ENCODE peak calls at places on chromosomes 3 and 15, in six cellular contexts. One of them, this sample, is unnamed.

GRCh38 chr15:78685157-78685830 is 44.3 kb upstream of the CHRNB4 start:
- DNase-seq in H1: peak
- DNase-seq in SK-N-SH: peak
- DNase-seq in HL-60: no peak
- DNase-seq in HepG2: no peak
- DNase-seq in K562: no peak
- DNase-seq in this sample: no peak

GRCh38 chr3:151567477-151567876 is 106.6 kb upstream of the IGSF10 start:
- DNase-seq in H1: no peak
- DNase-seq in SK-N-SH: no peak
- DNase-seq in HL-60: no peak
- DNase-seq in HepG2: no peak
- DNase-seq in K562: no peak
- DNase-seq in this sample: no peak

GRCh38 chr3:141250828-141251227 is 19.2 kb downstream of the PXYLP1 start:
- DNase-seq in H1: no peak
- DNase-seq in SK-N-SH: no peak
- DNase-seq in HL-60: no peak
- DNase-seq in HepG2: no peak
- DNase-seq in K562: no peak
- DNase-seq in this sample: no peak

GRCh38 chr3:66400381-66401156 is 100.3 kb downstream of the LRIG1 start:
- DNase-seq in H1: no peak
- DNase-seq in SK-N-SH: no peak
- DNase-seq in HL-60: no peak
- DNase-seq in HepG2: no peak
- DNase-seq in K562: no peak
- DNase-seq in this sample: no peak

GRCh38 chr3:19946291-19946831 is 536 bp upstream of the RAB5A start:
- DNase-seq in H1: no peak
- DNase-seq in SK-N-SH: no peak
- DNase-seq in HL-60: no peak
- DNase-seq in HepG2: no peak
- DNase-seq in K562: no peak
- DNase-seq in this sample: no peak

GRCh38 chr3:11699083-11699427 is 55.3 kb upstream of the VGLL4 start:
- DNase-seq in H1: no peak
- DNase-seq in SK-N-SH: no peak
- DNase-seq in HL-60: no peak
- DNase-seq in HepG2: no peak
- DNase-seq in K562: no peak
- DNase-seq in this sample: no peak

GRCh38 chr3:99625643-99626414 is 12.6 kb upstream of the COL8A1 start:
- DNase-seq in H1: no peak
- DNase-seq in SK-N-SH: no peak
- DNase-seq in HL-60: no peak
- DNase-seq in HepG2: no peak
- DNase-seq in K562: no peak
- DNase-seq in this sample: no peak

GRCh38 chr3:17810759-17811158 is 68.3 kb upstream of the TBC1D5 start:
- DNase-seq in H1: no peak
- DNase-seq in SK-N-SH: no peak
- DNase-seq in HL-60: no peak
- DNase-seq in HepG2: peak
- DNase-seq in K562: no peak
- DNase-seq in this sample: no peak

GRCh38 chr15:56034514-56034913 is 41.1 kb upstream of the NEDD4 start:
- DNase-seq in H1: no peak
- DNase-seq in SK-N-SH: no peak
- DNase-seq in HL-60: no peak
- DNase-seq in HepG2: no peak
- DNase-seq in K562: no peak
- DNase-seq in this sample: no peak

GRCh38 chr3:148911597-148911996 is 46.5 kb downstream of the CPA3 start:
- DNase-seq in H1: no peak
- DNase-seq in SK-N-SH: no peak
- DNase-seq in HL-60: no peak
- DNase-seq in HepG2: no peak
- DNase-seq in K562: no peak
- DNase-seq in this sample: no peak

GRCh38 chr3:114450008-114450596 is 156.3 kb downstream of the TIGIT start:
- DNase-seq in H1: no peak
- DNase-seq in SK-N-SH: no peak
- DNase-seq in HL-60: no peak
- DNase-seq in HepG2: no peak
- DNase-seq in K562: no peak
- DNase-seq in this sample: no peak

GRCh38 chr3:126018545-126018944 is 49.6 kb downstream of the ROPN1B start:
- DNase-seq in H1: no peak
- DNase-seq in SK-N-SH: no peak
- DNase-seq in HL-60: no peak
- DNase-seq in HepG2: no peak
- DNase-seq in K562: no peak
- DNase-seq in this sample: no peak

GRCh38 chr3:58009026-58009748 is 965 bp downstream of the FLNB start:
- DNase-seq in H1: peak
- DNase-seq in SK-N-SH: peak
- DNase-seq in HL-60: no peak
- DNase-seq in HepG2: no peak
- DNase-seq in K562: peak
- DNase-seq in this sample: no peak

GRCh38 chr15:38216763-38217162 is 35.9 kb upstream of the SPRED1 start:
- DNase-seq in H1: no peak
- DNase-seq in SK-N-SH: no peak
- DNase-seq in HL-60: no peak
- DNase-seq in HepG2: peak
- DNase-seq in K562: no peak
- DNase-seq in this sample: no peak

GRCh38 chr3:178059124-178059523 is 477.1 kb upstream of the KCNMB2 start:
- DNase-seq in H1: no peak
- DNase-seq in SK-N-SH: no peak
- DNase-seq in HL-60: no peak
- DNase-seq in HepG2: peak
- DNase-seq in K562: no peak
- DNase-seq in this sample: no peak

GRCh38 chr3:128376516-128376915 is 90.2 kb downstream of the DNAJB8 start:
- DNase-seq in H1: no peak
- DNase-seq in SK-N-SH: no peak
- DNase-seq in HL-60: no peak
- DNase-seq in HepG2: no peak
- DNase-seq in K562: no peak
- DNase-seq in this sample: no peak

GRCh38 chr15:85646538-85647091 is 148.1 kb downstream of the KLHL25 start:
- DNase-seq in H1: no peak
- DNase-seq in SK-N-SH: peak
- DNase-seq in HL-60: no peak
- DNase-seq in HepG2: no peak
- DNase-seq in K562: no peak
- DNase-seq in this sample: no peak

GRCh38 chr15:81410318-81410753 is 36.3 kb upstream of the TMC3 start:
- DNase-seq in H1: peak
- DNase-seq in SK-N-SH: peak
- DNase-seq in HL-60: peak
- DNase-seq in HepG2: peak
- DNase-seq in K562: no peak
- DNase-seq in this sample: no peak

GRCh38 chr3:107432013-107432515 is 54.8 kb downstream of the CCDC54 start:
- DNase-seq in H1: no peak
- DNase-seq in SK-N-SH: peak
- DNase-seq in HL-60: no peak
- DNase-seq in HepG2: no peak
- DNase-seq in K562: no peak
- DNase-seq in this sample: no peak

GRCh38 chr15:49145651-49146609 is 9.5 kb downstream of the COPS2 start:
- DNase-seq in H1: no peak
- DNase-seq in SK-N-SH: peak
- DNase-seq in HL-60: no peak
- DNase-seq in HepG2: peak
- DNase-seq in K562: no peak
- DNase-seq in this sample: no peak

GRCh38 chr3:100245932-100246331 is 14.9 kb upstream of the TBC1D23 start:
- DNase-seq in H1: no peak
- DNase-seq in SK-N-SH: no peak
- DNase-seq in HL-60: no peak
- DNase-seq in HepG2: no peak
- DNase-seq in K562: no peak
- DNase-seq in this sample: no peak

GRCh38 chr15:69143756-69144436 is 16.5 kb upstream of the GLCE start:
- DNase-seq in H1: no peak
- DNase-seq in SK-N-SH: no peak
- DNase-seq in HL-60: no peak
- DNase-seq in HepG2: no peak
- DNase-seq in K562: no peak
- DNase-seq in this sample: no peak

GRCh38 chr3:168546707-168547106 is 451.0 kb upstream of the GOLIM4 start:
- DNase-seq in H1: no peak
- DNase-seq in SK-N-SH: no peak
- DNase-seq in HL-60: no peak
- DNase-seq in HepG2: no peak
- DNase-seq in K562: no peak
- DNase-seq in this sample: no peak

GRCh38 chr3:127753338-127753737 is 69.0 kb downstream of the MGLL start:
- DNase-seq in H1: no peak
- DNase-seq in SK-N-SH: no peak
- DNase-seq in HL-60: no peak
- DNase-seq in HepG2: no peak
- DNase-seq in K562: no peak
- DNase-seq in this sample: no peak

GRCh38 chr15:50137330-50137761 is 18.3 kb upstream of the ATP8B4 start:
- DNase-seq in H1: no peak
- DNase-seq in SK-N-SH: no peak
- DNase-seq in HL-60: no peak
- DNase-seq in HepG2: no peak
- DNase-seq in K562: peak
- DNase-seq in this sample: no peak

GRCh38 chr3:44021646-44022594 is 219.8 kb upstream of the TOPAZ1 start:
- DNase-seq in H1: peak
- DNase-seq in SK-N-SH: peak
- DNase-seq in HL-60: no peak
- DNase-seq in HepG2: no peak
- DNase-seq in K562: no peak
- DNase-seq in this sample: no peak

GRCh38 chr3:100992086-100993033 is 861 bp downstream of the ABI3BP start:
- DNase-seq in H1: no peak
- DNase-seq in SK-N-SH: no peak
- DNase-seq in HL-60: no peak
- DNase-seq in HepG2: no peak
- DNase-seq in K562: no peak
- DNase-seq in this sample: no peak

DNA sequence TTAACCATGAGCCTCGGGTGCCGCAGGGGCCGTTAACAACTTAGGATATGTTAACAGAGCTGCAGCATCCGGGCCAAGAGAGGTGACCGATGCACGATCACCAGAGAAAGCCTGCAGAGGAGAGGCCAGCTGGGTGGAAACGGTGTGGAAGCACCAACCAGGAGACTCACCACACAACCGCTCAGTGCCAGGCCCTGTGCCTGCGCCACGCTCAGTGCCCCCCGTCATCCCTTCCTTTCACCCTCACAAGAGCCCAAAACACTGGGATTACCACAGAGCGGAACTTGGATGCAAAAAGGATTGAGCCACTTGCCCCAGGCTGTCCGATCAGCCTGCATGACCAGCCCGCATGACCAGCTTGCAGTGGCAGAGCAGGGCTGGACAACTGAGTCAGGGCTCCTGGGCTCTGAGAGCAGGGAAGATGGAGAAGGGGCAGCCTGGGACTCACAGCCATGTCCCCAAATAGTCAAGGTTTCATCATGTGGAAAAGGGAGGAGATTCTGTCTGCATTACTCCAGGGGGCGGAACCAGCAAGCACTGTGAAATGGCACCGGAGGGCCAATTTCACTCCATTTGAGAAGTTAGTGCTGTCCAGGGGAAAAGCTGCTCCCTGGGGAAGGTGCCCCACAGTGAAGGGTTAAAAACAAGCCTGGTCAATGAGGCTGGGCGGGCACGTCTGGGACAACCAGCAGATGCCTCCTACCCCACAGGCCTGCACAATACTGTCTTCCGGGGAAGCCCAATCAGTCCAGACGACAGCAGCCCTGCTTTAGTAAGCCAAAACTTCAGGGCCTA is 156.8 kb downstream of the ATP10A start:
- DNase-seq in H1: no peak
- DNase-seq in SK-N-SH: no peak
- DNase-seq in HL-60: no peak
- DNase-seq in HepG2: no peak
- DNase-seq in K562: no peak
- DNase-seq in this sample: no peak
- TF ChIP-seq GABPA in H1: no peak
- TF ChIP-seq GABPA in SK-N-SH: no peak
- TF ChIP-seq GABPA in HL-60: no peak
- TF ChIP-seq GABPA in HepG2: no peak
- TF ChIP-seq GABPA in K562: no peak
- TF ChIP-seq GABPA in this sample: no peak

GRCh38 chr15:63250312-63250965 is 27.0 kb upstream of the APH1B start:
- DNase-seq in H1: no peak
- DNase-seq in SK-N-SH: no peak
- DNase-seq in HL-60: no peak
- DNase-seq in HepG2: no peak
- DNase-seq in K562: no peak
- DNase-seq in this sample: no peak
- TF ChIP-seq GABPA in H1: no peak
- TF ChIP-seq GABPA in SK-N-SH: no peak
- TF ChIP-seq GABPA in HL-60: no peak
- TF ChIP-seq GABPA in HepG2: no peak
- TF ChIP-seq GABPA in K562: no peak
- TF ChIP-seq GABPA in this sample: no peak

DNA sequence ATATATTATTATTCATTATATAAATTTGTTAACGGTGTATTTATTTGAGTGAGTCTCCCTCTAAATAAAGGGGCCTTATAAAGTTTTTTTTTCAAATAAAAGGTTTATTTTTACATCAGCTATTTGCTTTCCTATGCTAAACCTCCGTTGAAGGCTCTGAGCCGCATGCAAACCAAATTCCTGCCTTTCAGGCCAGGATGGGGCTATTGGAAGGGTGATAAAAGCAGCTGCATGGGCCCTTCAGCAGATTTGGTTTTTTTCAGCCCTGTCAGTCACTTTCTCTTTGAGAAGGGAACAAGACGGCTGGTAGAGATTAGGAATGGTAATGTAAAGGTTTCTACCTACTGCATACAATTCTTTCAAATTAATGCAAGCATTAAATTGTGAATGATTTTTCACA is 244.2 kb downstream of the WNT5A start:
- DNase-seq in H1: no peak
- DNase-seq in SK-N-SH: no peak
- DNase-seq in HL-60: no peak
- DNase-seq in HepG2: no peak
- DNase-seq in K562: no peak
- DNase-seq in this sample: no peak
- TF ChIP-seq GABPA in H1: no peak
- TF ChIP-seq GABPA in SK-N-SH: no peak
- TF ChIP-seq GABPA in HL-60: no peak
- TF ChIP-seq GABPA in HepG2: no peak
- TF ChIP-seq GABPA in K562: no peak
- TF ChIP-seq GABPA in this sample: no peak

DNA sequence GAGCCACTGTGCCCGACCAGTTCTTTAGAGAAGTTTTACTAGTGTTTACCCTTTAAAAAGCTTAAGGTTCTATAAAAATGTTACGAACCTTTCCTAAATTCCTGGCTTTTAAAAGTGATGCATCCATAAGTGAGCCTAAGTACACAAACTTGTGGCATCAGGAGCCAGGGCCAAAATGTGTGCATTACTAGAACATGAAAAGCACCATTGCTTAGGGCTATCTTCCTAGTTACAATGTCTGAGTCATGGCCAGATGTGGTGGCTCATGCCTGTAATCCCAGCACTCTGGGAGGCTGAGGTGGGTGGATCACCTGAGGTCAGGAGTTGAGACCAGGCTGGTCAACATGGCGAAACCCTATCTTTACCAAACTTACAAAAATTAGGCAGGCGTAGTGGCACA is 39.9 kb downstream of the LEO1 start:
- DNase-seq in H1: no peak
- DNase-seq in SK-N-SH: no peak
- DNase-seq in HL-60: no peak
- DNase-seq in HepG2: no peak
- DNase-seq in K562: no peak
- DNase-seq in this sample: no peak
- TF ChIP-seq GABPA in H1: no peak
- TF ChIP-seq GABPA in SK-N-SH: no peak
- TF ChIP-seq GABPA in HL-60: no peak
- TF ChIP-seq GABPA in HepG2: no peak
- TF ChIP-seq GABPA in K562: no peak
- TF ChIP-seq GABPA in this sample: no peak

This sample was measured in GM12878.